ENCODE peak calls at places on chromosomes 3 and 15, in five cellular contexts. One of them, this sample, is unnamed. For H3K4me1, the result is how much of the 10 kb centered on the place peaks cover.

GRCh38 chr3:4936982-4937614 is 42.1 kb upstream of the BHLHE40 start:
- DNase-seq in left ventricle myocardium inferior: no peak
- DNase-seq in transverse colon: no peak
- DNase-seq in ovary: no peak
- DNase-seq in psoas muscle: no peak
- DNase-seq in this sample: no peak

GRCh38 chr3:11600501-11601282 is 43.0 kb downstream of the VGLL4 start:
- DNase-seq in left ventricle myocardium inferior: peak
- DNase-seq in transverse colon: peak
- DNase-seq in ovary: peak
- DNase-seq in psoas muscle: peak
- DNase-seq in this sample: no peak

GRCh38 chr3:126731044-126731443 is 27.0 kb downstream of the CHCHD6 start:
- DNase-seq in left ventricle myocardium inferior: no peak
- DNase-seq in transverse colon: no peak
- DNase-seq in ovary: no peak
- DNase-seq in psoas muscle: no peak
- DNase-seq in this sample: no peak

GRCh38 chr15:82874961-82875360 is 65.5 kb downstream of the WHAMM start:
- DNase-seq in left ventricle myocardium inferior: no peak
- DNase-seq in transverse colon: no peak
- DNase-seq in ovary: no peak
- DNase-seq in psoas muscle: no peak
- DNase-seq in this sample: no peak

GRCh38 chr15:98841419-98841970 is 166.1 kb downstream of the PGPEP1L start:
- DNase-seq in left ventricle myocardium inferior: no peak
- DNase-seq in transverse colon: no peak
- DNase-seq in ovary: no peak
- DNase-seq in psoas muscle: no peak
- DNase-seq in this sample: no peak

GRCh38 chr3:51942603-51943450 is 664 bp downstream of the PARP3 start:
- DNase-seq in left ventricle myocardium inferior: peak
- DNase-seq in transverse colon: peak
- DNase-seq in ovary: peak
- DNase-seq in psoas muscle: peak
- DNase-seq in this sample: peak

GRCh38 chr3:126685041-126685440 is 19.0 kb upstream of the CHCHD6 start:
- DNase-seq in left ventricle myocardium inferior: no peak
- DNase-seq in transverse colon: no peak
- DNase-seq in ovary: no peak
- DNase-seq in psoas muscle: no peak
- DNase-seq in this sample: no peak

GRCh38 chr3:187319699-187320302 is 28.3 kb upstream of the MASP1 start:
- DNase-seq in left ventricle myocardium inferior: peak
- DNase-seq in transverse colon: peak
- DNase-seq in ovary: peak
- DNase-seq in psoas muscle: peak
- DNase-seq in this sample: peak

GRCh38 chr15:39680868-39681267 is 100.0 kb downstream of the THBS1 start:
- DNase-seq in left ventricle myocardium inferior: no peak
- DNase-seq in transverse colon: no peak
- DNase-seq in ovary: no peak
- DNase-seq in psoas muscle: no peak
- DNase-seq in this sample: no peak

GRCh38 chr15:28994830-28995180 is 109.0 kb downstream of the APBA2 start:
- DNase-seq in left ventricle myocardium inferior: no peak
- DNase-seq in transverse colon: no peak
- DNase-seq in ovary: no peak
- DNase-seq in psoas muscle: no peak
- DNase-seq in this sample: no peak

GRCh38 chr3:152263711-152264110 is 5.0 kb upstream of the MBNL1 start:
- DNase-seq in left ventricle myocardium inferior: no peak
- DNase-seq in transverse colon: no peak
- DNase-seq in ovary: no peak
- DNase-seq in psoas muscle: no peak
- DNase-seq in this sample: no peak

GRCh38 chr3:88807471-88808090 is 299.8 kb upstream of the EPHA3 start:
- DNase-seq in left ventricle myocardium inferior: no peak
- DNase-seq in transverse colon: no peak
- DNase-seq in ovary: no peak
- DNase-seq in psoas muscle: no peak
- DNase-seq in this sample: no peak

GRCh38 chr3:143000525-143000924 is 845 bp upstream of the U2SURP start:
- DNase-seq in left ventricle myocardium inferior: no peak
- DNase-seq in transverse colon: peak
- DNase-seq in ovary: no peak
- DNase-seq in psoas muscle: no peak
- DNase-seq in this sample: peak

GRCh38 chr3:98893740-98894139 is 7.8 kb downstream of the DCBLD2 start:
- DNase-seq in left ventricle myocardium inferior: no peak
- DNase-seq in transverse colon: no peak
- DNase-seq in ovary: no peak
- DNase-seq in psoas muscle: no peak
- DNase-seq in this sample: peak

GRCh38 chr3:123798540-123798939 is 85.6 kb downstream of the MYLK start:
- DNase-seq in left ventricle myocardium inferior: no peak
- DNase-seq in transverse colon: no peak
- DNase-seq in ovary: no peak
- DNase-seq in psoas muscle: no peak
- DNase-seq in this sample: no peak

GRCh38 chr15:48358229-48358641 is 27.0 kb downstream of the DUT start:
- DNase-seq in left ventricle myocardium inferior: no peak
- DNase-seq in transverse colon: no peak
- DNase-seq in ovary: no peak
- DNase-seq in psoas muscle: no peak
- DNase-seq in this sample: no peak

GRCh38 chr15:65598468-65598867 is 12.5 kb downstream of the INTS14 start:
- DNase-seq in left ventricle myocardium inferior: no peak
- DNase-seq in transverse colon: no peak
- DNase-seq in ovary: no peak
- DNase-seq in psoas muscle: no peak
- DNase-seq in this sample: no peak

GRCh38 chr3:130312374-130312773 is 33.1 kb upstream of the COL6A5 start:
- DNase-seq in left ventricle myocardium inferior: no peak
- DNase-seq in transverse colon: no peak
- DNase-seq in ovary: no peak
- DNase-seq in psoas muscle: no peak
- DNase-seq in this sample: no peak

GRCh38 chr15:98154863-98155262 is 194.4 kb downstream of the ARRDC4 start:
- DNase-seq in left ventricle myocardium inferior: no peak
- DNase-seq in transverse colon: no peak
- DNase-seq in ovary: no peak
- DNase-seq in psoas muscle: no peak
- DNase-seq in this sample: no peak

GRCh38 chr3:8488877-8489865 is 12.5 kb upstream of the LMCD1 start:
- DNase-seq in left ventricle myocardium inferior: no peak
- DNase-seq in transverse colon: no peak
- DNase-seq in ovary: no peak
- DNase-seq in psoas muscle: no peak
- DNase-seq in this sample: no peak

GRCh38 chr3:173823911-173824460 is 426.4 kb downstream of the NLGN1 start:
- DNase-seq in left ventricle myocardium inferior: no peak
- DNase-seq in transverse colon: no peak
- DNase-seq in ovary: no peak
- DNase-seq in psoas muscle: no peak
- DNase-seq in this sample: no peak

GRCh38 chr3:152998554-152998953 is 163.5 kb upstream of the RAP2B start:
- DNase-seq in left ventricle myocardium inferior: no peak
- DNase-seq in transverse colon: no peak
- DNase-seq in ovary: no peak
- DNase-seq in psoas muscle: no peak
- DNase-seq in this sample: no peak

GRCh38 chr3:194070634-194071409 is 65.1 kb upstream of the HES1 start:
- DNase-seq in left ventricle myocardium inferior: peak
- DNase-seq in transverse colon: peak
- DNase-seq in ovary: peak
- DNase-seq in psoas muscle: peak
- DNase-seq in this sample: peak

GRCh38 chr3:143220745-143221144 is 101.2 kb downstream of the CHST2 start:
- DNase-seq in left ventricle myocardium inferior: no peak
- DNase-seq in transverse colon: no peak
- DNase-seq in ovary: no peak
- DNase-seq in psoas muscle: no peak
- DNase-seq in this sample: no peak

GRCh38 chr3:45021936-45022335 is 4.2 kb upstream of the CLEC3B start:
- DNase-seq in left ventricle myocardium inferior: no peak
- DNase-seq in transverse colon: no peak
- DNase-seq in ovary: no peak
- DNase-seq in psoas muscle: no peak
- DNase-seq in this sample: no peak

GRCh38 chr3:108976058-108976457 is 22.4 kb upstream of the GUCA1C start:
- DNase-seq in left ventricle myocardium inferior: no peak
- DNase-seq in transverse colon: no peak
- DNase-seq in ovary: no peak
- DNase-seq in psoas muscle: no peak
- DNase-seq in this sample: no peak

GRCh38 chr15:62047278-62047847 is 12.9 kb downstream of the VPS13C start:
- DNase-seq in left ventricle myocardium inferior: no peak
- DNase-seq in transverse colon: no peak
- DNase-seq in ovary: no peak
- DNase-seq in psoas muscle: no peak
- DNase-seq in this sample: no peak

GRCh38 chr15:72961326-72961725 is 90.9 kb upstream of the NEO1 start:
- DNase-seq in left ventricle myocardium inferior: no peak
- DNase-seq in transverse colon: peak
- DNase-seq in ovary: no peak
- DNase-seq in psoas muscle: no peak
- DNase-seq in this sample: peak

GRCh38 chr3:152254031-152254430 is 14.7 kb upstream of the MBNL1 start:
- DNase-seq in left ventricle myocardium inferior: no peak
- DNase-seq in transverse colon: no peak
- DNase-seq in ovary: no peak
- DNase-seq in psoas muscle: no peak
- DNase-seq in this sample: no peak

GRCh38 chr15:51281368-51281967 is 56.9 kb downstream of the CYP19A1 start:
- DNase-seq in left ventricle myocardium inferior: peak
- DNase-seq in transverse colon: peak
- DNase-seq in ovary: peak
- DNase-seq in psoas muscle: peak
- DNase-seq in this sample: peak

GRCh38 chr15:28140062-28140461 is 40.9 kb upstream of the OCA2 start:
- DNase-seq in left ventricle myocardium inferior: no peak
- DNase-seq in transverse colon: no peak
- DNase-seq in ovary: no peak
- DNase-seq in psoas muscle: no peak
- DNase-seq in this sample: no peak

GRCh38 chr3:99866167-99866810 is 48.6 kb downstream of the CMSS1 start:
- DNase-seq in left ventricle myocardium inferior: no peak
- DNase-seq in transverse colon: no peak
- DNase-seq in ovary: no peak
- DNase-seq in psoas muscle: no peak
- DNase-seq in this sample: no peak

GRCh38 chr15:93070901-93071300 is 18.1 kb downstream of the RGMA start:
- DNase-seq in left ventricle myocardium inferior: no peak
- DNase-seq in transverse colon: no peak
- DNase-seq in ovary: no peak
- DNase-seq in psoas muscle: no peak
- DNase-seq in this sample: no peak
- H3K4me1 ChIP-seq in left ventricle myocardium inferior: half or more
- H3K4me1 ChIP-seq in transverse colon: under half
- H3K4me1 ChIP-seq in ovary: under half
- H3K4me1 ChIP-seq in psoas muscle: half or more
- H3K4me1 ChIP-seq in this sample: under half

DNA sequence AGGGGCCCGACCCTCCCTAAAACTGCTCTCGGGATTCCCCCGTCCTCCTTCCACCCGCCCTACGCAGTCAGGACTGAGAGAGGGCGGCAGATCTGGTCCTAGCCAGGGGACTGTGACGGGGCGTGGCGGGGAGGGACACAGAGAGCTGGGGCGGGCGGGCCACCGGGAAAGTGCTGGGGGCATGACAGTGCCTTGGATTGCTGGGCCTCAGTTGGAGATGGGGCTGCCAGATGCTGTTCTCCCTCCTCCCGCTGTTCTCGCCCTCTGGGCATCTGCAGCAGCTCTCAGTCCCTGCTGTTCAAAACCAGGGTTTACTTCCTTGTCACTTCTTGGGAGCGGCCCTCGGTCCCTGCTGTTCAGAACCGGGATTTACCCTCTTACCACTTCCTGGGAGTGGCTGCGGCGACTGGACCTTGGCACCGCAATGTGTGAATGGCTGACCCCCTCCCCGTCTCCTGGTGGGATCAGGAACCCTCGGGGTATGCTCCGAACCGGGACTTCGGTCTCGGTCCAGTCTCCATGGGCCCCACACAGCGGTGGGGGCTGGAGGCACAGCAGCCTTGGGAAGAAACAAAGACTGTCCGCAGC is 1.8 kb upstream of the RPP25 start:
- DNase-seq in left ventricle myocardium inferior: peak
- DNase-seq in transverse colon: peak
- DNase-seq in ovary: peak
- DNase-seq in psoas muscle: peak
- DNase-seq in this sample: peak
- TF ChIP-seq CTCF in left ventricle myocardium inferior: peak
- TF ChIP-seq CTCF in transverse colon: peak
- TF ChIP-seq CTCF in ovary: no peak
- TF ChIP-seq CTCF in psoas muscle: peak
- TF ChIP-seq CTCF in this sample: peak

GRCh38 chr3:167858865-167859264 is 123.3 kb downstream of the SERPINI1 start:
- DNase-seq in left ventricle myocardium inferior: no peak
- DNase-seq in transverse colon: no peak
- DNase-seq in ovary: no peak
- DNase-seq in psoas muscle: no peak
- DNase-seq in this sample: no peak

GRCh38 chr3:167859610-167860009 is 124.1 kb downstream of the SERPINI1 start:
- DNase-seq in left ventricle myocardium inferior: no peak
- DNase-seq in transverse colon: no peak
- DNase-seq in ovary: no peak
- DNase-seq in psoas muscle: no peak
- DNase-seq in this sample: no peak

GRCh38 chr3:167863811-167864558 is 128.5 kb downstream of the SERPINI1 start:
- DNase-seq in left ventricle myocardium inferior: no peak
- DNase-seq in transverse colon: no peak
- DNase-seq in ovary: no peak
- DNase-seq in psoas muscle: peak
- DNase-seq in this sample: no peak

GRCh38 chr3:167862104-167862785 is 126.7 kb downstream of the SERPINI1 start:
- DNase-seq in left ventricle myocardium inferior: no peak
- DNase-seq in transverse colon: no peak
- DNase-seq in ovary: no peak
- DNase-seq in psoas muscle: no peak
- DNase-seq in this sample: no peak

DNA sequence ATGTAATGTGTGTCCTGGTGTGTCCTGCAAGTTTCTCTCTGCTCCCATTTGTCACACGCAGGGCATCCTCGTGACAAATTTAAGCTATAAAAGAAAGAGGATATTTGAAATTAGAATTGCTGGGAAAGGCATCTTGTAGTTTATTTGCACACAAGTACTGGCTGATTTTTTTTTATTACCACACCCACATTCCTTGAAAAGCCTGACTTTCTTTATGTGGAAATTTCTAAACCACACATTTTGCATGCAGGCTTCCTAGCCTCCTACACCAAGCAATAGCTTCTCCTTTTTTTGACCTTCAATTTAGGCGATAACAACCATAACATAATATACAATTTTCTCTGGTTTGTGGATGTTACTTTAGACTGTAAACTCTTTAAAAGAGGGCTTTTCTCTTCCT is 126.1 kb downstream of the SERPINI1 start:
- DNase-seq in left ventricle myocardium inferior: no peak
- DNase-seq in transverse colon: no peak
- DNase-seq in ovary: no peak
- DNase-seq in psoas muscle: no peak
- DNase-seq in this sample: no peak
- H3K4me3 ChIP-seq in left ventricle myocardium inferior: no peak
- H3K4me3 ChIP-seq in transverse colon: no peak
- H3K4me3 ChIP-seq in ovary: no peak
- H3K4me3 ChIP-seq in psoas muscle: no peak
- H3K4me3 ChIP-seq in this sample: no peak

GRCh38 chr15:67124111-67124510 is 58.7 kb downstream of the SMAD3 start:
- DNase-seq in left ventricle myocardium inferior: no peak
- DNase-seq in transverse colon: no peak
- DNase-seq in ovary: no peak
- DNase-seq in psoas muscle: no peak
- DNase-seq in this sample: no peak
- H3K4me1 ChIP-seq in left ventricle myocardium inferior: half or more
- H3K4me1 ChIP-seq in transverse colon: half or more
- H3K4me1 ChIP-seq in ovary: half or more
- H3K4me1 ChIP-seq in psoas muscle: half or more
- H3K4me1 ChIP-seq in this sample: under half

This sample was measured in mucosa of descending colon.